ENCODE peak calls at places on chromosomes 1 and 21, in seven cellular contexts. C, T, L, Q, K, S and V are unnamed samples.

GRCh38 chr1:191240925-191241324 is 763.3 kb upstream of the BRINP3 start:
- DNase-seq in C (no peak), T (no peak), L (no peak), Q (no peak), K (no peak), S (no peak), V (no peak)

GRCh38 chr1:164692420-164692819 is 133.4 kb downstream of the PBX1 start:
- DNase-seq in C (no peak), T (no peak), L (no peak), Q (no peak), K (no peak), S (no peak), V (no peak)

GRCh38 chr21:43864313-43864805 is 664 bp upstream of the AGPAT3 start:
- DNase-seq in C (peak; percentile 73), T (no peak), L (peak; percentile 54), Q (no peak), K (peak; percentile 82), S (peak; percentile 70), V (peak; percentile 39)

GRCh38 chr1:153928776-153929432 is 6.1 kb upstream of the GATAD2B start:
- DNase-seq in C (no peak), T (no peak), L (no peak), Q (no peak), K (peak; percentile 82), S (no peak), V (no peak)

GRCh38 chr1:41448831-41449230 is 35.7 kb downstream of the EDN2 start:
- DNase-seq in C (no peak), T (no peak), L (no peak), Q (no peak), K (no peak), S (no peak), V (no peak)

GRCh38 chr1:160864173-160864572 is 1.5 kb upstream of the CD244 start:
- DNase-seq in C (no peak), T (no peak), L (no peak), Q (no peak), K (no peak), S (no peak), V (no peak)

GRCh38 chr1:174077755-174078490 is 55.8 kb upstream of the RC3H1 start:
- DNase-seq in C (no peak), T (no peak), L (no peak), Q (no peak), K (no peak), S (no peak), V (no peak)

GRCh38 chr1:187516874-187517273 is 688.1 kb downstream of the PLA2G4A start:
- DNase-seq in C (no peak), T (no peak), L (no peak), Q (no peak), K (no peak), S (no peak), V (no peak)

GRCh38 chr1:206464456-206464964 is 5.8 kb upstream of the IKBKE start:
- DNase-seq in C (no peak), T (no peak), L (no peak), Q (no peak), K (no peak), S (no peak), V (no peak)

GRCh38 chr1:7680791-7681165 is 90.3 kb upstream of the VAMP3 start:
- DNase-seq in C (no peak), T (no peak), L (no peak), Q (no peak), K (peak; percentile 75), S (peak; percentile 58), V (no peak)

GRCh38 chr1:230067441-230067870 is 418 bp downstream of the GALNT2 start:
- DNase-seq in C (peak; percentile 78), T (peak; percentile 16), L (peak; percentile 44), Q (no peak), K (peak; percentile 87), S (peak; percentile 63), V (peak; percentile 30)

GRCh38 chr1:2593251-2593878 is 6.8 kb downstream of the PRXL2B start:
- DNase-seq in C (no peak), T (no peak), L (no peak), Q (no peak), K (peak; percentile 37), S (no peak), V (peak; percentile 11)

GRCh38 chr1:212600071-212600915 is 8.3 kb upstream of the ATF3 start:
- DNase-seq in C (no peak), T (no peak), L (no peak), Q (no peak), K (peak; percentile 57), S (no peak), V (no peak)

GRCh38 chr1:41810446-41810845 is 108.3 kb downstream of the HIVEP3 start:
- DNase-seq in C (peak; percentile 56), T (no peak), L (peak; percentile 38), Q (no peak), K (no peak), S (peak; percentile 67), V (no peak)

GRCh38 chr1:48175116-48175515 is 47.4 kb upstream of the SLC5A9 start:
- DNase-seq in C (no peak), T (no peak), L (no peak), Q (no peak), K (no peak), S (no peak), V (no peak)
- TF ChIP-seq POLR2AphosphoS5 in C (no peak), T (no peak), L (no peak), Q (no peak), K (no peak), S (no peak), V (no peak)

DNA sequence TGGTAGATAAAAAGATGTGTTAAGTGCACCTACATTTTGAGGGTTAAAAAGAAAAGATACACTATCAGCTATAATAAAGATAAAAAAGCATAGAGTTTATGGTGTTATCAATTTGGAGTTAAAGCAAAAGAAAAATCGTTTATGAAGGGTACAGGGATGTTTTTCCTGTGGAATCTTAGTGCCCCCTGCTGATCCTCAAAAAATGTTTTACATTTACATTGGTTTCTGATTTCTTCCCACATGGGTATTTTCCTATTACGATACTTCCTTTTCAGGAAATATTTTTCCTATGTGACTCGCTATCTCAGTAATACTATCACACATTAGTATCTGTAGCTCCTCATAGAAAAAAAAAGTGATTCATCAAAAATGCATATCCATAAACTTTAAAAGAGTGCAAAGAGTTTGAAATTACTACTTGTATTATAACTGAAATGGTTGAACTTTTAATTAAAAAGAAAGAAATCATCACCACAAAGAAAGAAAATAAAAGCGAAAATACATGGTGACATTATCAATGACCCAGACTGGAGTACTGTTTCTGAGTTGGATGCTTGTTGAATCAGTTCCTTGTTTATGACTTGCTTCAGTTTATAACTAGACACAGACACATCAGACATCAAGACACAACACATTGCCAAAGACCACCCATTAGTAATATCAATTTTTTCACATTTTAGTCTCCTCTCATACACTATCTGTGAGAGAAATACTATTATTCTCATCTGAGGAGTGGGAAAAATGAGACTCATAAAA is 293.2 kb downstream of the MRPL39 start:
- DNase-seq in C (no peak), T (no peak), L (no peak), Q (no peak), K (peak; percentile 23), S (no peak), V (no peak)
- TF ChIP-seq TAF1 in C (no peak), T (no peak), L (no peak), Q (no peak), K (no peak), S (no peak), V (no peak)

GRCh38 chr1:157154940-157155514 is 16.8 kb upstream of the ETV3 start:
- DNase-seq in C (peak; percentile 75), T (peak; percentile 72), L (no peak), Q (no peak), K (no peak), S (no peak), V (no peak)
- TF ChIP-seq POLR2AphosphoS5 in C (no peak), T (no peak), L (no peak), Q (no peak), K (no peak), S (no peak), V (no peak)

GRCh38 chr1:204723131-204723787 is 37.7 kb upstream of the LRRN2 start:
- DNase-seq in C (no peak), T (no peak), L (no peak), Q (no peak), K (no peak), S (peak; percentile 23), V (no peak)
- TF ChIP-seq TAF1 in C (no peak), T (no peak), L (no peak), Q (no peak), K (no peak), S (no peak), V (no peak)